ENCODE peak calls at places on chromosomes 3 and 15, in four cellular contexts. O is NCI-H1436, N is A172, Y is NCI-H345. C is an unnamed sample.

GRCh38 chr3:12750223-12750622 is 8.8 kb downstream of the TMEM40 start:
- DNase-seq in Y (no peak), O (no peak), N (peak), C (no peak)

GRCh38 chr3:186477033-186477432 is 67.1 kb downstream of the CRYGS start:
- DNase-seq in O (no peak), N (no peak), Y (no peak), C (no peak)

GRCh38 chr15:98455899-98456298 is 192.4 kb upstream of the IGF1R start:
- DNase-seq in N (no peak), O (no peak), Y (no peak), C (no peak)

GRCh38 chr3:117184574-117184973 is 475.0 kb downstream of the TUSC7 start:
- DNase-seq in Y (no peak), N (no peak), O (no peak), C (no peak)

GRCh38 chr3:66150977-66151376 is 69.8 kb upstream of the SLC25A26 start:
- DNase-seq in O (no peak), Y (no peak), N (no peak), C (no peak)

GRCh38 chr15:67882487-67883227 is 42.8 kb upstream of the RNU6-1 start:
- DNase-seq in Y (no peak), O (no peak), N (no peak), C (no peak)

GRCh38 chr3:71708478-71709098 is 16.6 kb downstream of the EIF4E3 start:
- DNase-seq in N (no peak), Y (no peak), O (no peak), C (no peak)

GRCh38 chr3:169658311-169658931 is 5.1 kb downstream of the MECOM start:
- DNase-seq in N (no peak), Y (no peak), O (no peak), C (no peak)

GRCh38 chr3:19559724-19560442 is 374.1 kb downstream of the EFHB start:
- DNase-seq in Y (no peak), N (no peak), O (no peak), C (no peak)

GRCh38 chr15:66387176-66388056 is 704 bp downstream of the MAP2K1 start:
- DNase-seq in O (peak), Y (peak), N (peak), C (peak)

GRCh38 chr3:182722938-182723337 is 70.4 kb upstream of the ATP11B start:
- DNase-seq in Y (no peak), O (no peak), N (no peak), C (no peak)

GRCh38 chr3:66934041-66934440 is 64.1 kb upstream of the KBTBD8 start:
- DNase-seq in N (no peak), O (no peak), Y (no peak), C (no peak)

GRCh38 chr3:126792998-126793397 is 89.0 kb downstream of the CHCHD6 start:
- DNase-seq in Y (no peak), N (no peak), O (no peak), C (no peak)

GRCh38 chr3:62210016-62210415 is 163.3 kb downstream of the FEZF2 start:
- DNase-seq in Y (no peak), O (no peak), N (no peak), C (no peak)

GRCh38 chr3:27146786-27147185 is 222.4 kb downstream of the NEK10 start:
- DNase-seq in O (no peak), N (no peak), Y (no peak), C (no peak)

GRCh38 chr3:189641776-189642175 is 10.6 kb downstream of the TP63 start:
- DNase-seq in Y (no peak), N (no peak), O (no peak), C (no peak)

C was measured in NCI-H1105.